ENCODE peak calls at places on chromosomes 7 and 10, in four cellular contexts. U is K562, T is GM12878, K is HepG2. Y is an unnamed sample. For H3K4me1, the result is how much of the 10 kb centered on the place peaks cover.

GRCh38 chr7:36261019-36261754 is 108.1 kb downstream of the EEPD1 start:
- DNase-seq in U (no peak), T (no peak), K (no peak), Y (no peak)

GRCh38 chr10:18195060-18195799 is 55.0 kb downstream of the CACNB2 start:
- DNase-seq in U (no peak), T (no peak), K (no peak), Y (no peak)

GRCh38 chr10:132982301-132982989 is 40.1 kb upstream of the CFAP46 start:
- DNase-seq in U (no peak), T (no peak), K (no peak), Y (no peak)

GRCh38 chr7:155861480-155861868 is 49.2 kb upstream of the SHH start:
- DNase-seq in U (no peak), T (no peak), K (no peak), Y (no peak)

GRCh38 chr7:94421711-94422110 is 27.0 kb downstream of the COL1A2 start:
- DNase-seq in U (no peak), T (no peak), K (no peak), Y (no peak)

GRCh38 chr7:1083729-1084657 is 3.9 kb upstream of the GPER1 start:
- DNase-seq in U (no peak), T (no peak), K (no peak), Y (peak)

GRCh38 chr7:159218216-159219006 is 73.7 kb upstream of the VIPR2 start:
- DNase-seq in U (no peak), T (no peak), K (no peak), Y (no peak)

GRCh38 chr7:138257459-138258193 is 181.4 kb downstream of the AKR1D1 start:
- DNase-seq in U (peak), T (no peak), K (peak), Y (peak)

GRCh38 chr7:150909192-150909591 is 56.9 kb downstream of the AOC1 start:
- DNase-seq in U (peak), T (no peak), K (no peak), Y (no peak)

DNA sequence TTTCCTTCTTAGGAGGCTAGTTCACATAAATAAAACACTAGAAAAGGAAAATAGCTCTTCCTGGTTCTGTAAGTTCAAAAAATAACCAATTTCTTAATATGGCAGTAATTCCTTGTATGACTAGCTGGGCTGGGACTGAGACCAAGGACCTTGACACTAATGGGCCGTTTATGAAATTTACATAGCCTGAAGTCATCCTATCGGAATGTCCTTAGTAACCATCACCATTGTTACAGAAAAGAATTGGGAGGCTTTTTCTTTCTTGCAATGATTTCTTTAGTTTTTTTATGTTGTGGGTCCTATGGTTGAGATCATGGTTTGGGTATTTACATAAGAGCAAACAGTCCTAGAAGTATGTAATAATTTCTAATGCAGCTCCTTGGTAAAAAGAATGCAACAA is 87.1 kb upstream of the HDAC9 start:
- DNase-seq in U (no peak), T (no peak), K (no peak), Y (peak)
- H3K4me1 ChIP-seq in U (under half), T (under half), K (under half), Y (under half)

GRCh38 chr10:123017421-123018165 is 8.8 kb downstream of the ACADSB start:
- DNase-seq in U (no peak), T (no peak), K (no peak), Y (no peak)
- TF ChIP-seq POLR2AphosphoS5 in U (no peak), T (no peak), K (no peak), Y (no peak)

DNA sequence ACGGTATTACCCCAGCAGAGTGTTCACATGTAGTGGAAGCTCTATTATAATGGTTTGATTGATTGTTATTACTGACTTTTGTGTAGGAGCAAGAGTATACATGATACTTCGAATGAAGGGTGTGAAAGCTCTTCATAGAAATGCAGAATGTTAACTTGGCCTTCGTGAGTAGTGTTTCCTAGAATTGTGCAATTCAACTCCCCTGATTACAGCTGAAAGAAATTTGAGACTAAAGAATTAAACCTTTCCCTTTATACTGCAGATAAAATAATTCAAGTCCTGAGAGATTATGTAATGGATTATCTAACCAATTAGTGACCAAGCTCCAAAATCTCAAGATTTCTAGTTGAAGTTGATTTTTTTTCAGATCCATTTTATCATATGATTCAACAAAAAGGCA is 38.2 kb downstream of the MKLN1 start:
- DNase-seq in U (no peak), T (no peak), K (no peak), Y (peak)
- TF ChIP-seq MYC in U (no peak), T (no peak), K (no peak), Y (no peak)

GRCh38 chr10:60898372-60898771 is 45.6 kb downstream of the RHOBTB1 start:
- DNase-seq in U (no peak), T (no peak), K (no peak), Y (no peak)

GRCh38 chr10:60896715-60897114 is 47.3 kb downstream of the RHOBTB1 start:
- DNase-seq in U (no peak), T (no peak), K (no peak), Y (no peak)

GRCh38 chr10:60894816-60895215 is 49.2 kb downstream of the RHOBTB1 start:
- DNase-seq in U (no peak), T (no peak), K (peak), Y (no peak)

GRCh38 chr10:60893231-60893630 is 50.8 kb downstream of the RHOBTB1 start:
- DNase-seq in U (no peak), T (no peak), K (peak), Y (no peak)

DNA sequence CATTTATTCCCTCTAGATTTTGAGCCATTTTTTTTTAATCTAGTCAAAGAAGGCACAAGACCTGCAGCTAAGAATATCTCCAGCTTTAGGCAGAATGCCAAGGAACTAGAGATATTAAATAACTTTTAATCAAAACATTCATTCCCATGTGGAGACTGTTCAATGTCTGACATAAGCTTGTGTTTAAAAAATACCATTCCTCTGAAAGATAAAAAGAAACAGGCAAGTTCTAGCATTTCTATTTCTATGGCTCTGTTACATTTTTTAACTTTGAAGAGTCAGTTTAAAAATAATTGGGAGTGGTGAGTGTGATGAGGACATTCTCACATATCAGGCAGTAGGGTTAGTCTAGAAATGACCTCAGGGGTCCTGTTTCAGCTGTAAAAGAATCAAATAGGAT is 48.0 kb downstream of the RHOBTB1 start:
- DNase-seq in U (no peak), T (no peak), K (no peak), Y (peak)
- H3K4me1 ChIP-seq in U (under half), T (under half), K (under half), Y (under half)